ENCODE peak calls at places on chromosomes 7 and 10, in six cellular contexts. N, P, T, M, Y and E are unnamed samples.

GRCh38 chr7:152667900-152668440 is 8.0 kb downstream of the XRCC2 start:
- DNase-seq in N (no peak), P (no peak), T (no peak), M (no peak), Y (no peak), E (no peak)

GRCh38 chr7:81684513-81685262 is 85.2 kb downstream of the HGF start:
- DNase-seq in N (no peak), P (no peak), T (peak), M (no peak), Y (peak), E (peak)

GRCh38 chr7:147535619-147536200 is 1054.9 kb upstream of the C7orf33 start:
- DNase-seq in N (no peak), P (no peak), T (peak), M (no peak), Y (no peak), E (no peak)

GRCh38 chr10:51430506-51430905 is 268.9 kb downstream of the CSTF2T start:
- DNase-seq in N (no peak), P (no peak), T (no peak), M (no peak), Y (no peak), E (no peak)

GRCh38 chr10:4719671-4720070 is 106.3 kb upstream of the AKR1E2 start:
- DNase-seq in N (no peak), P (no peak), T (no peak), M (no peak), Y (no peak), E (no peak)

GRCh38 chr7:143458263-143458662 is 15.0 kb downstream of the TAS2R60 start:
- DNase-seq in N (no peak), P (no peak), T (no peak), M (no peak), Y (no peak), E (no peak)

GRCh38 chr7:44145969-44146897 is 5.1 kb upstream of the MYL7 start:
- DNase-seq in N (peak), P (peak), T (peak), M (peak), Y (peak), E (no peak)

GRCh38 chr10:31317652-31318381 is 1.2 kb upstream of the ZEB1 start:
- DNase-seq in N (peak), P (peak), T (no peak), M (peak), Y (no peak), E (no peak)

GRCh38 chr7:23700058-23700457 is 10.0 kb upstream of the STK31 start:
- DNase-seq in N (no peak), P (no peak), T (no peak), M (no peak), Y (no peak), E (no peak)

GRCh38 chr10:91210014-91210413 is 10.4 kb upstream of the PCGF5 start:
- DNase-seq in N (no peak), P (no peak), T (no peak), M (no peak), Y (no peak), E (no peak)

GRCh38 chr10:5449823-5450222 is 37.5 kb downstream of the NET1 start:
- DNase-seq in N (no peak), P (no peak), T (peak), M (no peak), Y (no peak), E (peak)

GRCh38 chr7:111029574-111030357 is 61.2 kb upstream of the LRRN3 start:
- DNase-seq in N (peak), P (peak), T (peak), M (no peak), Y (no peak), E (peak)

GRCh38 chr7:5582532-5582935 is 158.9 kb upstream of the TNRC18 start:
- DNase-seq in N (no peak), P (no peak), T (no peak), M (no peak), Y (no peak), E (no peak)

GRCh38 chr7:155299539-155300202 is 2.0 kb downstream of the INSIG1 start:
- DNase-seq in N (no peak), P (no peak), T (peak), M (peak), Y (no peak), E (peak)

GRCh38 chr10:43461950-43462349 is 25.0 kb downstream of the ZNF487 start:
- DNase-seq in N (no peak), P (no peak), T (peak), M (no peak), Y (peak), E (peak)

GRCh38 chr7:128827971-128828711 is 2.1 kb upstream of the FLNC start:
- DNase-seq in N (no peak), P (no peak), T (peak), M (no peak), Y (no peak), E (peak)

GRCh38 chr10:13977861-13978843 is 352.6 kb downstream of the FRMD4A start:
- DNase-seq in N (no peak), P (no peak), T (no peak), M (no peak), Y (no peak), E (no peak)

GRCh38 chr7:12715372-12716133 is 28.1 kb downstream of the ARL4A start:
- DNase-seq in N (no peak), P (peak), T (peak), M (no peak), Y (peak), E (peak)

GRCh38 chr7:121360564-121360963 is 31.8 kb downstream of the WNT16 start:
- DNase-seq in N (no peak), P (no peak), T (no peak), M (no peak), Y (no peak), E (no peak)

GRCh38 chr7:15687645-15688025 is 1.2 kb upstream of the MEOX2 start:
- DNase-seq in N (no peak), P (no peak), T (no peak), M (no peak), Y (peak), E (no peak)

GRCh38 chr7:3089493-3089892 is 45.8 kb upstream of the CARD11 start:
- DNase-seq in N (no peak), P (peak), T (peak), M (no peak), Y (peak), E (peak)

GRCh38 chr7:128703605-128704004 is 31.5 kb downstream of the GARIN1A start:
- DNase-seq in N (no peak), P (no peak), T (no peak), M (no peak), Y (no peak), E (no peak)

GRCh38 chr7:151062399-151063211 is 3.2 kb downstream of the SLC4A2 start:
- DNase-seq in N (no peak), P (no peak), T (peak), M (no peak), Y (peak), E (no peak)

GRCh38 chr7:22425361-22425760 is 68.4 kb upstream of the RAPGEF5 start:
- DNase-seq in N (no peak), P (no peak), T (no peak), M (no peak), Y (no peak), E (no peak)

GRCh38 chr10:72186633-72187330 is 29.0 kb upstream of the ANAPC16 start:
- DNase-seq in N (no peak), P (no peak), T (no peak), M (no peak), Y (no peak), E (no peak)

GRCh38 chr7:157601530-157601929 is 264.7 kb downstream of the DNAJB6 start:
- DNase-seq in N (no peak), P (no peak), T (no peak), M (no peak), Y (no peak), E (no peak)

GRCh38 chr7:93981480-93981874 is 22.7 kb downstream of the BET1 start:
- DNase-seq in N (no peak), P (no peak), T (no peak), M (no peak), Y (no peak), E (no peak)

GRCh38 chr7:53697913-53698312 is 662.5 kb downstream of the POM121L12 start:
- DNase-seq in N (no peak), P (no peak), T (no peak), M (no peak), Y (no peak), E (no peak)